ENCODE peak calls at places on chromosomes 4 and X, in six cellular contexts. One of them, this sample, is unnamed.

GRCh38 chr4:169342906-169343560 is 72.3 kb upstream of the SH3RF1 start:
- DNase-seq in uterus: no peak
- DNase-seq in upper lobe of right lung: no peak
- DNase-seq in fibroblast of mammary gland: peak
- DNase-seq in tibial artery: no peak
- DNase-seq in CD8-positive, alpha-beta T cell: no peak
- DNase-seq in this sample: no peak

GRCh38 chrX:53606456-53606855 is 80.1 kb downstream of the HUWE1 start:
- DNase-seq in uterus: no peak
- DNase-seq in upper lobe of right lung: no peak
- DNase-seq in fibroblast of mammary gland: no peak
- DNase-seq in tibial artery: no peak
- DNase-seq in CD8-positive, alpha-beta T cell: no peak
- DNase-seq in this sample: no peak

GRCh38 chrX:123432362-123433150 is 248.5 kb downstream of the GRIA3 start:
- DNase-seq in uterus: no peak
- DNase-seq in upper lobe of right lung: no peak
- DNase-seq in fibroblast of mammary gland: no peak
- DNase-seq in tibial artery: no peak
- DNase-seq in CD8-positive, alpha-beta T cell: no peak
- DNase-seq in this sample: no peak

GRCh38 chr4:169253904-169254303 is 16.9 kb downstream of the SH3RF1 start:
- DNase-seq in uterus: no peak
- DNase-seq in upper lobe of right lung: no peak
- DNase-seq in fibroblast of mammary gland: peak
- DNase-seq in tibial artery: no peak
- DNase-seq in CD8-positive, alpha-beta T cell: no peak
- DNase-seq in this sample: no peak

GRCh38 chr4:176988226-176988625 is 195.5 kb upstream of the VEGFC start:
- DNase-seq in uterus: no peak
- DNase-seq in upper lobe of right lung: no peak
- DNase-seq in fibroblast of mammary gland: peak
- DNase-seq in tibial artery: no peak
- DNase-seq in CD8-positive, alpha-beta T cell: no peak
- DNase-seq in this sample: no peak

GRCh38 chr4:124933521-124933920 is 221.0 kb upstream of the ANKRD50 start:
- DNase-seq in uterus: no peak
- DNase-seq in upper lobe of right lung: no peak
- DNase-seq in fibroblast of mammary gland: no peak
- DNase-seq in tibial artery: no peak
- DNase-seq in CD8-positive, alpha-beta T cell: no peak
- DNase-seq in this sample: no peak

GRCh38 chr4:2886622-2887021 is 43.0 kb downstream of the ADD1 start:
- DNase-seq in uterus: no peak
- DNase-seq in upper lobe of right lung: no peak
- DNase-seq in fibroblast of mammary gland: no peak
- DNase-seq in tibial artery: no peak
- DNase-seq in CD8-positive, alpha-beta T cell: no peak
- DNase-seq in this sample: no peak

GRCh38 chrX:154378059-154378798 is 866 bp upstream of the EMD start:
- DNase-seq in uterus: peak
- DNase-seq in upper lobe of right lung: peak
- DNase-seq in fibroblast of mammary gland: peak
- DNase-seq in tibial artery: peak
- DNase-seq in CD8-positive, alpha-beta T cell: peak
- DNase-seq in this sample: peak

GRCh38 chr4:183738081-183738673 is 79.1 kb downstream of the TRAPPC11 start:
- DNase-seq in uterus: no peak
- DNase-seq in upper lobe of right lung: no peak
- DNase-seq in fibroblast of mammary gland: peak
- DNase-seq in tibial artery: no peak
- DNase-seq in CD8-positive, alpha-beta T cell: no peak
- DNase-seq in this sample: no peak

GRCh38 chrX:55210931-55211677 is 9.0 kb upstream of the PAGE5 start:
- DNase-seq in uterus: no peak
- DNase-seq in upper lobe of right lung: no peak
- DNase-seq in fibroblast of mammary gland: no peak
- DNase-seq in tibial artery: no peak
- DNase-seq in CD8-positive, alpha-beta T cell: no peak
- DNase-seq in this sample: no peak

GRCh38 chr4:112492321-112492720 is 23.7 kb downstream of the NEUROG2 start:
- DNase-seq in uterus: no peak
- DNase-seq in upper lobe of right lung: no peak
- DNase-seq in fibroblast of mammary gland: no peak
- DNase-seq in tibial artery: no peak
- DNase-seq in CD8-positive, alpha-beta T cell: no peak
- DNase-seq in this sample: no peak

GRCh38 chr4:48331577-48332340 is 9.6 kb upstream of the SLAIN2 start:
- DNase-seq in uterus: no peak
- DNase-seq in upper lobe of right lung: no peak
- DNase-seq in fibroblast of mammary gland: peak
- DNase-seq in tibial artery: no peak
- DNase-seq in CD8-positive, alpha-beta T cell: no peak
- DNase-seq in this sample: no peak

GRCh38 chr4:67931256-67931655 is 32.0 kb downstream of the TMPRSS11A start:
- DNase-seq in uterus: no peak
- DNase-seq in upper lobe of right lung: no peak
- DNase-seq in fibroblast of mammary gland: no peak
- DNase-seq in tibial artery: no peak
- DNase-seq in CD8-positive, alpha-beta T cell: no peak
- DNase-seq in this sample: no peak

GRCh38 chr4:162791321-162791720 is 375.4 kb downstream of the NAF1 start:
- DNase-seq in uterus: no peak
- DNase-seq in upper lobe of right lung: no peak
- DNase-seq in fibroblast of mammary gland: no peak
- DNase-seq in tibial artery: no peak
- DNase-seq in CD8-positive, alpha-beta T cell: no peak
- DNase-seq in this sample: no peak

GRCh38 chr4:113355550-113356371 is 306.3 kb downstream of the ANK2 start:
- DNase-seq in uterus: peak
- DNase-seq in upper lobe of right lung: no peak
- DNase-seq in fibroblast of mammary gland: peak
- DNase-seq in tibial artery: no peak
- DNase-seq in CD8-positive, alpha-beta T cell: peak
- DNase-seq in this sample: no peak

GRCh38 chr4:83285022-83285387 is 407 bp upstream of the COQ2 start:
- DNase-seq in uterus: no peak
- DNase-seq in upper lobe of right lung: no peak
- DNase-seq in fibroblast of mammary gland: peak
- DNase-seq in tibial artery: no peak
- DNase-seq in CD8-positive, alpha-beta T cell: peak
- DNase-seq in this sample: no peak

GRCh38 chrX:115226929-115227328 is 7.0 kb downstream of the LRCH2 start:
- DNase-seq in uterus: no peak
- DNase-seq in upper lobe of right lung: no peak
- DNase-seq in fibroblast of mammary gland: peak
- DNase-seq in tibial artery: no peak
- DNase-seq in CD8-positive, alpha-beta T cell: no peak
- DNase-seq in this sample: peak

GRCh38 chrX:115232933-115233496 is 881 bp downstream of the LRCH2 start:
- DNase-seq in uterus: no peak
- DNase-seq in upper lobe of right lung: no peak
- DNase-seq in fibroblast of mammary gland: peak
- DNase-seq in tibial artery: no peak
- DNase-seq in CD8-positive, alpha-beta T cell: no peak
- DNase-seq in this sample: no peak

GRCh38 chrX:115234220-115234557 is 293 bp upstream of the LRCH2 start:
- DNase-seq in uterus: no peak
- DNase-seq in upper lobe of right lung: no peak
- DNase-seq in fibroblast of mammary gland: no peak
- DNase-seq in tibial artery: no peak
- DNase-seq in CD8-positive, alpha-beta T cell: no peak
- DNase-seq in this sample: no peak

GRCh38 chrX:115233497-115234219 is at the start of gene LRCH2:
- DNase-seq in uterus: peak
- DNase-seq in upper lobe of right lung: peak
- DNase-seq in fibroblast of mammary gland: peak
- DNase-seq in tibial artery: peak
- DNase-seq in CD8-positive, alpha-beta T cell: no peak
- DNase-seq in this sample: peak

DNA sequence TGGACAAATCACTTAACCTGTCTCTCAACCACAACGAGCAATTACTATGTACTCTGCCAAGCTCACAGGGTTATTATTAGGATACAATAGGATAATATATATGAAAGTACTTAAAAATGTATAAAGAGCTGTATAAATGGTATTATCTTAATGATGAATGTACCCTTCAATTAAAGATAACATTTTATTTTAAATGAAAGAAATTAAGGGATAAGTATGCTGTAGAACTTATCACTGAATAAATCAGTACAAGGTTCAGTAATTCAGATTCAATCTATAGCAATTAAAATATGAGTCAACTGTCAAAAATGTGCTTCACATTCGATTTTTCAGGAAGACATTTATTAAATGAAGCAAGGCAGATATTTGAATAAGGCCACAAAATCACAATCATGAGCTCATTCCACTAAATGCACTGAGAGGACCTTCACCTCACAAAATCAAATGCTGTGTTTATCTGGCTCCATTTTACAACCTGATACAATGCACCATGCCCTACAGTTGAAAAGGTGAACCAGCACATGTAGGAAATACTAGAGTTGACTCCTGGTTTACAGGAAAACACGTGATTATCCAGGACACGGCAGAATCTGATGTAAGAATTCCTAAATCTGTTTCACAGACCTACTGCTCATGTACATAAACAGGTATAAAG is 4.4 kb downstream of the LRCH2 start:
- DNase-seq in uterus: no peak
- DNase-seq in upper lobe of right lung: no peak
- DNase-seq in fibroblast of mammary gland: no peak
- DNase-seq in tibial artery: no peak
- DNase-seq in CD8-positive, alpha-beta T cell: no peak
- DNase-seq in this sample: no peak
- H3K4me3 ChIP-seq in uterus: no peak
- H3K4me3 ChIP-seq in upper lobe of right lung: no peak
- H3K4me3 ChIP-seq in fibroblast of mammary gland: no peak
- H3K4me3 ChIP-seq in tibial artery: no peak
- H3K4me3 ChIP-seq in CD8-positive, alpha-beta T cell: no peak
- H3K4me3 ChIP-seq in this sample: no peak

DNA sequence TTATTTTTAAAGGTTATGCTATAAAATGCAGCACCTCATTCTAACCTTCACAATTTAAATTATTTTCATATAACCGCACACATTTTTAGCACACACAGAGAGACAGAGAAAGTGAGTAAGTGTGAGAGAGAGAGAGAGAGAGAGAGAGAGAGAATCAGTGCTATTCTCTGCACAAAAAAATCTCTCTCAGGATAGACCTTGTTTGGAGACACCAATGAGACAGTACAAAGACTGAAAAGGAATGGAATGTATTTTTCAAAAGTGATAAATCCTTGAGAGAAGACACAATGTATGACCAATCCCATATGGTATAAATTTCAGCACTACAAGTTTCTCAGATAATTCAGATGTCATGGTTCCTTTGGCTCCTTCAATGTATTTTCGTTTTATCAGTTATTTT is 132.1 kb upstream of the PCDH18 start:
- DNase-seq in uterus: no peak
- DNase-seq in upper lobe of right lung: no peak
- DNase-seq in fibroblast of mammary gland: peak
- DNase-seq in tibial artery: no peak
- DNase-seq in CD8-positive, alpha-beta T cell: no peak
- DNase-seq in this sample: no peak
- H3K4me3 ChIP-seq in uterus: no peak
- H3K4me3 ChIP-seq in upper lobe of right lung: no peak
- H3K4me3 ChIP-seq in fibroblast of mammary gland: no peak
- H3K4me3 ChIP-seq in tibial artery: no peak
- H3K4me3 ChIP-seq in CD8-positive, alpha-beta T cell: no peak
- H3K4me3 ChIP-seq in this sample: no peak

GRCh38 chr4:1398686-1399507 is 7.3 kb downstream of the NKX1-1 start:
- DNase-seq in uterus: peak
- DNase-seq in upper lobe of right lung: peak
- DNase-seq in fibroblast of mammary gland: no peak
- DNase-seq in tibial artery: peak
- DNase-seq in CD8-positive, alpha-beta T cell: no peak
- DNase-seq in this sample: peak

GRCh38 chr4:1400861-1401408 is 5.3 kb downstream of the NKX1-1 start:
- DNase-seq in uterus: no peak
- DNase-seq in upper lobe of right lung: peak
- DNase-seq in fibroblast of mammary gland: no peak
- DNase-seq in tibial artery: peak
- DNase-seq in CD8-positive, alpha-beta T cell: no peak
- DNase-seq in this sample: no peak

GRCh38 chr4:1401409-1402020 is 4.7 kb downstream of the NKX1-1 start:
- DNase-seq in uterus: peak
- DNase-seq in upper lobe of right lung: peak
- DNase-seq in fibroblast of mammary gland: no peak
- DNase-seq in tibial artery: peak
- DNase-seq in CD8-positive, alpha-beta T cell: no peak
- DNase-seq in this sample: peak

GRCh38 chr4:1400191-1400805 is 5.9 kb downstream of the NKX1-1 start:
- DNase-seq in uterus: peak
- DNase-seq in upper lobe of right lung: peak
- DNase-seq in fibroblast of mammary gland: no peak
- DNase-seq in tibial artery: no peak
- DNase-seq in CD8-positive, alpha-beta T cell: no peak
- DNase-seq in this sample: peak

DNA sequence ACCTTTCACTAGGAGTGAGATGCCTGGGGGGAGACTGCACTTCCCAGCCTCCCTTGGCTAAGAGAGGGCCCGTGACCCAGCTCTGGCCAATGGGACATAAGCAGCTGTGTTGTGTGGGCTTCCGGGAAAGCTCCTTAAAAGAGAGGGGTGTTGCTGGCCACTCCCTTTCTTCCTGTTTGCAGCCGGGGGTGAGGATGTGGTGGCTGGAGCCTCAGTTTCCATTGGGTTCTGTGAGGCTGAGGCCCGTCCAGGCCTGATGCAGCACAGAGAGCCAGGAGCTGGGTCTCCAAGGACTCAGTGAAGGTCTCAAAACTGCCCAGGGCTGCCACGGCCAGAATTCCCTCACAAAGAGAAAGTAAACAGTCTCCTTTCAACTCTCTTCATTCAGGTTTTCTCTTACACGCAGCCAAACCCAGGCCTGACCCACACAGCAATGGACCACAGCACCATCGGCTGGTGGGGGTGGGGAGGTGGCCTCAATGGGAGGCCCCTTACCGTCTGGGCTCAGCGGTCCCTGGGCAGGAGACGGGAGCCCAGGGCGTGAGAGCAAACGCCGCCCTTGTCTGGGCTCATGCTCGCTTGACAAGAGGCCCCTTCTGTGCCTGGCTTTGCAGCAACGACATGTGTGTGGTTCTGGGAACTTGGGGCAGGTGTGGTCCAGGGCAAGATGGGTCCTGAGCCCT is 6.6 kb downstream of the NKX1-1 start:
- DNase-seq in uterus: peak
- DNase-seq in upper lobe of right lung: peak
- DNase-seq in fibroblast of mammary gland: no peak
- DNase-seq in tibial artery: no peak
- DNase-seq in CD8-positive, alpha-beta T cell: no peak
- DNase-seq in this sample: peak
- H3K4me3 ChIP-seq in uterus: no peak
- H3K4me3 ChIP-seq in upper lobe of right lung: no peak
- H3K4me3 ChIP-seq in fibroblast of mammary gland: no peak
- H3K4me3 ChIP-seq in tibial artery: no peak
- H3K4me3 ChIP-seq in CD8-positive, alpha-beta T cell: no peak
- H3K4me3 ChIP-seq in this sample: no peak

DNA sequence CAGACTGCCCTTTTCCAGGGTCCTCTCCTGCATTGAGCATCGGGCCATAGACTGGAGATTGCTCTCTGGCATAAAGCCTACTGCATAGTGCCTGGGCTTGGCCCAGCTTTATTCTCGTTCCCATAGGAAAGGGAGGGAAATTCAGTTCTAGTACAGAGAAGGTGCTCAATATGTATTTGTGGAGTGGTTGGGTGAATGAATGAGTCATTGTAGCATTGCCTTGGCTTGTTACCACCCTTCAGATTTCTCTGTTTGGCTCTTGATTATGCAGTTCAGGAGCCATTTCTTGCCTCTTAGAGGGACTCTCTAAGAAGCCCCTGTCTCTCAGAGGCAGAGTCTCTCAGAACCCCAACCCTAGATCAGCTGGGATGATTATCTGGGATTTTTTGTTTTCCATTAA is 2.6 kb downstream of the TMEM35A start:
- DNase-seq in uterus: no peak
- DNase-seq in upper lobe of right lung: no peak
- DNase-seq in fibroblast of mammary gland: peak
- DNase-seq in tibial artery: no peak
- DNase-seq in CD8-positive, alpha-beta T cell: no peak
- DNase-seq in this sample: no peak
- H3K4me3 ChIP-seq in uterus: no peak
- H3K4me3 ChIP-seq in upper lobe of right lung: no peak
- H3K4me3 ChIP-seq in fibroblast of mammary gland: no peak
- H3K4me3 ChIP-seq in tibial artery: no peak
- H3K4me3 ChIP-seq in CD8-positive, alpha-beta T cell: no peak
- H3K4me3 ChIP-seq in this sample: no peak